ENCODE peak calls at places on chromosomes 1 and 21, in ten cellular contexts. D is uterus; K is stomach; P is breast epithelium; C is suprapubic skin; I is CD4-positive, CD25-positive, alpha-beta regulatory T cell; J is cardiac muscle cell; X is esophagus squamous epithelium; V is lower lobe of right lung; R is A549. A is an unnamed sample.

GRCh38 chr1:162475539-162476185 is 22.0 kb upstream of the UHMK1 start:
- DNase-seq in J (no peak), C (no peak), P (no peak), R (no peak), K (no peak), D (no peak), X (no peak), I (no peak), V (no peak), A (no peak)

GRCh38 chr1:33025180-33025569 is 11.5 kb downstream of the AK2 start:
- DNase-seq in P (no peak), D (no peak), C (no peak), R (no peak), I (no peak), X (no peak), J (no peak), V (no peak), K (no peak), A (no peak)

GRCh38 chr1:232012773-232013386 is 386.3 kb downstream of the DISC1 start:
- DNase-seq in D (peak; percentile 66), C (no peak), P (no peak), I (no peak), V (no peak), R (no peak), X (no peak), J (peak; percentile 30), K (no peak), A (peak; percentile 54)

GRCh38 chr1:113849072-113849471 is 22.4 kb downstream of the PTPN22 start:
- DNase-seq in J (no peak), I (no peak), R (no peak), C (no peak), V (no peak), D (no peak), X (no peak), P (no peak), K (no peak), A (no peak)

GRCh38 chr1:47431534-47431933 is 6.3 kb upstream of the FOXD2 start:
- DNase-seq in I (no peak), X (no peak), J (no peak), K (no peak), R (no peak), V (no peak), P (no peak), C (no peak), D (no peak), A (no peak)

GRCh38 chr1:59487335-59488031 is 190.6 kb downstream of the FGGY start:
- DNase-seq in K (no peak), X (no peak), D (no peak), P (no peak), R (no peak), V (no peak), I (no peak), J (no peak), C (no peak), A (no peak)

GRCh38 chr1:153963850-153964331 is 554 bp upstream of the SLC39A1 start:
- DNase-seq in K (peak; percentile 65), J (peak; percentile 63), I (no peak), V (peak; percentile 73), C (peak; percentile 78), R (peak; percentile 59), D (no peak), X (no peak), P (peak; percentile 86), A (no peak)

GRCh38 chr1:17212487-17213121 is 7.7 kb downstream of the PADI1 start:
- DNase-seq in D (no peak), X (no peak), K (peak; percentile 33), V (peak; percentile 64), J (peak; percentile 89), R (no peak), I (no peak), C (no peak), P (no peak), A (no peak)

GRCh38 chr1:200172311-200172710 is 144.8 kb downstream of the NR5A2 start:
- DNase-seq in V (no peak), C (no peak), K (no peak), P (no peak), X (no peak), R (no peak), J (no peak), D (no peak), I (no peak), A (no peak)

GRCh38 chr1:43707191-43708005 is at the start of gene ST3GAL3:
- DNase-seq in R (peak; percentile 73), X (peak; percentile 51), P (peak; percentile 89), K (peak; percentile 92), V (peak; percentile 95), D (peak; percentile 87), I (peak; percentile 86), C (peak; percentile 94), J (peak; percentile 96), A (peak; percentile 97)

GRCh38 chr21:34669149-34669879 is 520 bp downstream of the CLIC6 start:
- DNase-seq in C (peak; percentile 69), K (peak; percentile 54), V (peak; percentile 70), X (no peak), J (peak; percentile 12), I (no peak), P (no peak), R (no peak), D (no peak), A (no peak)

GRCh38 chr1:118144777-118145176 is 40.3 kb downstream of the SPAG17 start:
- DNase-seq in X (no peak), V (no peak), K (no peak), D (no peak), R (no peak), J (no peak), P (no peak), I (no peak), C (no peak), A (no peak)

GRCh38 chr1:111789666-111790316 is 34.1 kb downstream of the DDX20 start:
- DNase-seq in I (no peak), X (no peak), K (no peak), R (no peak), C (no peak), P (no peak), J (no peak), D (no peak), V (no peak), A (no peak)

GRCh38 chr1:239361403-239361802 is 25.0 kb upstream of the CHRM3 start:
- DNase-seq in J (no peak), X (no peak), P (no peak), C (no peak), D (no peak), I (no peak), K (no peak), V (no peak), R (no peak), A (no peak)
- H3K9me3 ChIP-seq in J (no peaks in the 10 kb centered on the region), X (no peaks in the 10 kb centered on the region), P (no peaks in the 10 kb centered on the region), C (no peaks in the 10 kb centered on the region), D (no peaks in the 10 kb centered on the region), I (no peaks in the 10 kb centered on the region), K (no peaks in the 10 kb centered on the region), V (no peaks in the 10 kb centered on the region), R (no peaks in the 10 kb centered on the region), A (no peaks in the 10 kb centered on the region)

GRCh38 chr1:172135923-172136610 is 284.4 kb upstream of the C1orf105 start:
- DNase-seq in I (no peak), R (no peak), D (no peak), K (no peak), J (no peak), P (no peak), X (no peak), V (no peak), C (no peak), A (no peak)
- H3K27ac ChIP-seq in I (no peak overlapping the region), R (no peak overlapping the region), D (peak overlapping the region; percentile 91), K (no peak overlapping the region), J (no peak overlapping the region), P (no peak overlapping the region), X (no peak overlapping the region), V (peak overlapping the region; percentile 1), C (no peak overlapping the region), A (peak overlapping the region; percentile 28)

DNA sequence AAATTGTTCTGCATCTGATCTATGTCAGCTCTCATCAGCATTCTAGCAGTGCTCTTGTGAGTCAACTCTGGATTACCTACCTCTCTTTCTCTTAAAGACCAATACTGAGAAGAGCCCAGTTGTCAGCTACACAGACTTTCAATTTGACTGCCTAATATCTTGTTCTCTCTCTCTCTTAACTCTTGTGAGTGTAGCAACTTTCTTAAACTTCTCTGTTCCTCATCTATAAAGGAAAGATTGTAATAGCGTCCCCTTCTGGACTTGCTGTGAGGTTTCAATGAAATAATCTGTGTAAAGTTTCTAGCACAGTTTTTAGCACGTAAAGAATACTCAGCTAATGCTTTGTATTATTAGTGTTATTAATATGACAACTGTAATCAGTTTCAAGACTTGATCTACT is 499.3 kb upstream of the ADAMTS5 start:
- DNase-seq in X (no peak), J (no peak), R (no peak), D (no peak), C (no peak), P (no peak), I (no peak), V (no peak), K (no peak), A (no peak)
- H3K9me3 ChIP-seq in X (no peaks in the 10 kb centered on the region), J (no peaks in the 10 kb centered on the region), R (no peaks in the 10 kb centered on the region), D (no peaks in the 10 kb centered on the region), C (no peaks in the 10 kb centered on the region), P (no peaks in the 10 kb centered on the region), I (no peaks in the 10 kb centered on the region), V (no peaks in the 10 kb centered on the region), K (no peaks in the 10 kb centered on the region), A (no peaks in the 10 kb centered on the region)

GRCh38 chr1:89657886-89658285 is 25.0 kb downstream of the LRRC8C start:
- DNase-seq in C (no peak), R (no peak), X (no peak), J (no peak), K (no peak), D (no peak), I (peak; percentile 27), P (no peak), V (no peak), A (no peak)

GRCh38 chr1:89660086-89660946 is 27.4 kb downstream of the LRRC8C start:
- DNase-seq in J (no peak), X (no peak), R (no peak), I (no peak), D (no peak), P (no peak), C (no peak), K (no peak), V (no peak), A (no peak)

GRCh38 chr1:89659322-89660061 is 26.6 kb downstream of the LRRC8C start:
- DNase-seq in P (no peak), D (no peak), V (no peak), R (no peak), I (peak; percentile 8), C (no peak), X (no peak), K (no peak), J (peak; percentile 32), A (no peak)
- H3K27ac ChIP-seq in P (no peak overlapping the region), D (peak overlapping the region; percentile 31), V (no peak overlapping the region), R (no peak overlapping the region), I (peak overlapping the region; percentile 90), C (no peak overlapping the region), X (no peak overlapping the region), K (no peak overlapping the region), J (peak overlapping the region; percentile 85), A (no peak overlapping the region)

DNA sequence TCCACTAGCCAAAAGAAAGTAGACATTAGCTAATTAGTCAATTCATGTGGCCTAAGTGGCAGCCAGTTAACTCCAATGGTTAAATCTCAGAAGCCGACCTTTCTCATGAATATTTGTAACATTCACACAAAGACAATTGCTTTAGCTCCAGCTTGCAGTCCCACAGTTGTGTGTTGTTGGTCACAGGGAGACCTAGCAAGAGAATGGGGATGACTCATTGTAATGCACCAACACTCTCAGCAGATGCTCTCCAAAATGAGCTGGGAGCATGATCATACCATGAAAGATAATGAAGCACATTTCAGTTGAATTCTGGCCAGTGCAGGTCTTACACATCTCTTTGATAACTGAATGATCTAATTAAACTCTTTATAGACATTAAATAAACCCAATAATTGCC is 160.4 kb downstream of the HLX start:
- DNase-seq in D (no peak), X (no peak), C (no peak), J (no peak), R (no peak), K (no peak), V (no peak), I (no peak), P (no peak), A (no peak)
- H3K9me3 ChIP-seq in D (no peaks in the 10 kb centered on the region), X (no peaks in the 10 kb centered on the region), C (no peaks in the 10 kb centered on the region), J (no peaks in the 10 kb centered on the region), R (no peaks in the 10 kb centered on the region), K (no peaks in the 10 kb centered on the region), V (no peaks in the 10 kb centered on the region), I (no peaks in the 10 kb centered on the region), P (no peaks in the 10 kb centered on the region), A (peaks cover 1% of the 10 kb centered on the region)